ENCODE peak calls at places on chromosomes 6 and 20, in five cellular contexts. One of them, this sample, is unnamed.
A peak's percentile ranks its signal among the peaks of the same experiment; 100 is the strongest.

GRCh38 chr6:90982581-90982980 is 395.7 kb upstream of the MAP3K7 start:
- DNase-seq in upper lobe of right lung: no peak
- DNase-seq in fibroblast of lung: no peak
- DNase-seq in psoas muscle: no peak
- DNase-seq in heart right ventricle: no peak
- DNase-seq in this sample: no peak

GRCh38 chr6:31717499-31718222 is 2.5 kb downstream of the LY6G6D start:
- DNase-seq in upper lobe of right lung: no peak
- DNase-seq in fibroblast of lung: no peak
- DNase-seq in psoas muscle: no peak
- DNase-seq in heart right ventricle: no peak
- DNase-seq in this sample: peak; percentile 86

GRCh38 chr6:152267967-152268845 is 369.0 kb downstream of the SYNE1 start:
- DNase-seq in upper lobe of right lung: no peak
- DNase-seq in fibroblast of lung: peak; percentile 39
- DNase-seq in psoas muscle: no peak
- DNase-seq in heart right ventricle: no peak
- DNase-seq in this sample: no peak

GRCh38 chr6:18276610-18277009 is 12.3 kb upstream of the DEK start:
- DNase-seq in upper lobe of right lung: no peak
- DNase-seq in fibroblast of lung: no peak
- DNase-seq in psoas muscle: no peak
- DNase-seq in heart right ventricle: no peak
- DNase-seq in this sample: peak; percentile 54

GRCh38 chr20:38585404-38586180 is 4.6 kb downstream of the ADIG start:
- DNase-seq in upper lobe of right lung: no peak
- DNase-seq in fibroblast of lung: no peak
- DNase-seq in psoas muscle: no peak
- DNase-seq in heart right ventricle: no peak
- DNase-seq in this sample: no peak

GRCh38 chr6:97668716-97669115 is 385.7 kb upstream of the MMS22L start:
- DNase-seq in upper lobe of right lung: no peak
- DNase-seq in fibroblast of lung: no peak
- DNase-seq in psoas muscle: no peak
- DNase-seq in heart right ventricle: no peak
- DNase-seq in this sample: no peak

GRCh38 chr6:158970640-158971291 is 29.2 kb downstream of the RSPH3 start:
- DNase-seq in upper lobe of right lung: no peak
- DNase-seq in fibroblast of lung: no peak
- DNase-seq in psoas muscle: no peak
- DNase-seq in heart right ventricle: no peak
- DNase-seq in this sample: no peak

GRCh38 chr6:144873653-144874378 is 588.7 kb downstream of the UTRN start:
- DNase-seq in upper lobe of right lung: no peak
- DNase-seq in fibroblast of lung: no peak
- DNase-seq in psoas muscle: no peak
- DNase-seq in heart right ventricle: no peak
- DNase-seq in this sample: no peak

GRCh38 chr20:62588458-62589149 is 53.7 kb upstream of the SLCO4A1 start:
- DNase-seq in upper lobe of right lung: no peak
- DNase-seq in fibroblast of lung: no peak
- DNase-seq in psoas muscle: no peak
- DNase-seq in heart right ventricle: no peak
- DNase-seq in this sample: no peak

GRCh38 chr6:142570221-142570671 is 268.4 kb downstream of the ADGRG6 start:
- DNase-seq in upper lobe of right lung: no peak
- DNase-seq in fibroblast of lung: peak; percentile 22
- DNase-seq in psoas muscle: no peak
- DNase-seq in heart right ventricle: no peak
- DNase-seq in this sample: peak; percentile 44

GRCh38 chr20:33229843-33230242 is 6.0 kb upstream of the BPIFA1 start:
- DNase-seq in upper lobe of right lung: no peak
- DNase-seq in fibroblast of lung: no peak
- DNase-seq in psoas muscle: no peak
- DNase-seq in heart right ventricle: no peak
- DNase-seq in this sample: no peak

GRCh38 chr6:15560713-15561112 is 102.1 kb downstream of the DTNBP1 start:
- DNase-seq in upper lobe of right lung: no peak
- DNase-seq in fibroblast of lung: no peak
- DNase-seq in psoas muscle: no peak
- DNase-seq in heart right ventricle: no peak
- DNase-seq in this sample: no peak

DNA sequence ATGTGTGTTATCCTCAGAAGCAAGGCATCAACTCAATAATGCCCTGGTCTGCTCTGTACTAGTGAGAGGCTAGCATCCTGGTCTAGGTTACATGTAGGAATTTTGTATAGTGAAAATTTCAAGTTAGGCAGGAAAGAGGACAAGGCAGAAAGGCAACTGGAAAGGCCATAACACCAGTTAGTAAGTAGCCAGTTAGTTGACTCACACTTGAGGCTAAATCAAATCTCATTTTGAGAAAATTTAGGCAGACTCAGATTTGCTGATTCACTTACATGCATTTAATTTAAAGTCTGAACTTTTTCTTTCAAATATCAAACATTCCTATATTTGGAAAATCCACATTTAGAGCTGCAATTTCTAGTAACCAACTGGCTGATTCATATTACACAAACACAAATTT is 184.5 kb upstream of the TCF21 start:
- DNase-seq in upper lobe of right lung: no peak
- DNase-seq in fibroblast of lung: peak; percentile 54
- DNase-seq in psoas muscle: no peak
- DNase-seq in heart right ventricle: no peak
- DNase-seq in this sample: no peak
- H3K27ac ChIP-seq in upper lobe of right lung: no peak overlapping the region
- H3K27ac ChIP-seq in fibroblast of lung: peak overlapping the region; percentile 43
- H3K27ac ChIP-seq in psoas muscle: no peak overlapping the region
- H3K27ac ChIP-seq in heart right ventricle: peak overlapping the region; percentile 10
- H3K27ac ChIP-seq in this sample: no peak overlapping the region

GRCh38 chr6:128491041-128491642 is 29.3 kb downstream of the PTPRK start:
- DNase-seq in upper lobe of right lung: no peak
- DNase-seq in fibroblast of lung: no peak
- DNase-seq in psoas muscle: no peak
- DNase-seq in heart right ventricle: no peak
- DNase-seq in this sample: no peak

GRCh38 chr6:128494440-128494839 is 26.0 kb downstream of the PTPRK start:
- DNase-seq in upper lobe of right lung: no peak
- DNase-seq in fibroblast of lung: no peak
- DNase-seq in psoas muscle: no peak
- DNase-seq in heart right ventricle: peak; percentile 24
- DNase-seq in this sample: no peak

GRCh38 chr6:128492386-128492785 is 28.0 kb downstream of the PTPRK start:
- DNase-seq in upper lobe of right lung: no peak
- DNase-seq in fibroblast of lung: peak; percentile 83
- DNase-seq in psoas muscle: no peak
- DNase-seq in heart right ventricle: no peak
- DNase-seq in this sample: no peak

GRCh38 chr6:128493877-128494276 is 26.5 kb downstream of the PTPRK start:
- DNase-seq in upper lobe of right lung: no peak
- DNase-seq in fibroblast of lung: no peak
- DNase-seq in psoas muscle: no peak
- DNase-seq in heart right ventricle: no peak
- DNase-seq in this sample: no peak

DNA sequence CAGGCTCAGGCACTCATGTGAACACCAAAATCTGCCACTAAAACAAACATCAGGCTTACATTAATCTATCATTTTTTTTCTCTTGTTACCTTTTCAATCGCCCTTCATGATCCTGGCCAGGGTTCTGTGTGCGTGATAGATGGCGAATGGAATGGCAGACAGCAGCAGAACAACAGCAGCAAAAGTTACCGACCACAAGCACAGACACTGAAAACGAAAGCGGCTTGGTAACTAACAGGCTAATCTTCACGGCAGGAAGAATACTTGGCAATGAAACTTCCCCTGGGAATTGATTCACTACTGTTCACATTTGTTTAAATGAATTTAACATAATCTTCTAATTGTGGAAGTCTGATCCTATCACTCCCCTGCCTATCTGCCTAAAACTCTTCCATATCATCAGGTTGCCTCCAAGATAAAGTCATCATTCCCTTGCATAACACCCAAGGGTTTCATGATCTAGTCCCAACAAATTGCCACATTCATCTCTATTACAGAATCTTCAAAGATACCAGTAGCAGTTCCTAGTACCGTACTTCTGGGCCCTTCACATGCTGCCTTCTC is 28.7 kb downstream of the PTPRK start:
- DNase-seq in upper lobe of right lung: no peak
- DNase-seq in fibroblast of lung: peak; percentile 79
- DNase-seq in psoas muscle: no peak
- DNase-seq in heart right ventricle: peak; percentile 63
- DNase-seq in this sample: peak; percentile 14
- H3K27ac ChIP-seq in upper lobe of right lung: peak overlapping the region; percentile 76
- H3K27ac ChIP-seq in fibroblast of lung: peak overlapping the region; percentile 74
- H3K27ac ChIP-seq in psoas muscle: peak overlapping the region; percentile 46
- H3K27ac ChIP-seq in heart right ventricle: peak overlapping the region; percentile 90
- H3K27ac ChIP-seq in this sample: peak overlapping the region; percentile 45

DNA sequence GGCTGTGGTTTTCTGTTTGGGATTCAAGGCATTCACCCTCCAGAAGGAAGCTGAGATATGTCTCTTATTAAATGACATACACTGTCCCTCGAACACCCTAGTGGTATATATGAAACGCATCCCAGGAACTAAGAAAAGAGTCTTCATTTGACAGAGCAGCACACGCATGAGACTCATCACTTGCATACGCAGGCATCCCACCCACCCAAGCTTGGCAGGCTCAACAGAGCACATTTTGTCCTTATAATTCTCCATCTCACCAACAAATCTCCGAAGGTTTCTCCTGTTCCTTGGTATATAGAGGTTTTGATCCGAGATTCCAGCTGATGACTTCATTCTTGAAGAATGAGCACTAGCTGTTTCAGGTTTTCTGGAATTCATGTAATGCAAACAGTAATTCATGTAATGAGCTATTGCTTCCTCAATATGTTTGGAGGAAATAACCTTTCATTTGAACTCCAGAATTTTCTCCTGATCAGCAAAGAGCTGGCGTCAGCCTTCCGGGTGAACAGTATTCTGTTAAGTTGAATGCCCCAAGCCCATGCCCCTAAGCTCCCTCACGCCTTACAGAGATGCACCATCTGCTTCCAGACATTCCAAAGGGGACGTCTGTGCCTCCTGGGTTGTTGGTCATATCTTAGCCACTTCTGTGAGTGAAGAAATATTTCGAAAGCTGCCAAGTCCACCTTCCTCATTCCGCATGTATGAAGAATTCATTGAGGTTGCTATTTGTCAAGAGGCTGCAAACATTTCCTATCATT is 66.0 kb upstream of the CDH4 start:
- DNase-seq in upper lobe of right lung: no peak
- DNase-seq in fibroblast of lung: peak; percentile 96
- DNase-seq in psoas muscle: no peak
- DNase-seq in heart right ventricle: no peak
- DNase-seq in this sample: peak; percentile 92
- H3K27ac ChIP-seq in upper lobe of right lung: no peak overlapping the region
- H3K27ac ChIP-seq in fibroblast of lung: peak overlapping the region; percentile 76
- H3K27ac ChIP-seq in psoas muscle: no peak overlapping the region
- H3K27ac ChIP-seq in heart right ventricle: no peak overlapping the region
- H3K27ac ChIP-seq in this sample: peak overlapping the region; percentile 54

GRCh38 chr20:56431451-56431850 is 19.4 kb downstream of the CASS4 start:
- DNase-seq in upper lobe of right lung: no peak
- DNase-seq in fibroblast of lung: no peak
- DNase-seq in psoas muscle: no peak
- DNase-seq in heart right ventricle: no peak
- DNase-seq in this sample: no peak

GRCh38 chr20:56429941-56430340 is 17.9 kb downstream of the CASS4 start:
- DNase-seq in upper lobe of right lung: no peak
- DNase-seq in fibroblast of lung: no peak
- DNase-seq in psoas muscle: no peak
- DNase-seq in heart right ventricle: no peak
- DNase-seq in this sample: no peak

GRCh38 chr20:56430471-56430870 is 18.4 kb downstream of the CASS4 start:
- DNase-seq in upper lobe of right lung: no peak
- DNase-seq in fibroblast of lung: peak; percentile 66
- DNase-seq in psoas muscle: no peak
- DNase-seq in heart right ventricle: no peak
- DNase-seq in this sample: no peak

GRCh38 chr20:56429496-56429895 is 17.4 kb downstream of the CASS4 start:
- DNase-seq in upper lobe of right lung: no peak
- DNase-seq in fibroblast of lung: no peak
- DNase-seq in psoas muscle: no peak
- DNase-seq in heart right ventricle: no peak
- DNase-seq in this sample: peak; percentile 52

GRCh38 chr20:56430957-56431356 is 18.9 kb downstream of the CASS4 start:
- DNase-seq in upper lobe of right lung: no peak
- DNase-seq in fibroblast of lung: no peak
- DNase-seq in psoas muscle: no peak
- DNase-seq in heart right ventricle: no peak
- DNase-seq in this sample: no peak
- H3K27ac ChIP-seq in upper lobe of right lung: peak overlapping the region; percentile 34
- H3K27ac ChIP-seq in fibroblast of lung: peak overlapping the region; percentile 98
- H3K27ac ChIP-seq in psoas muscle: no peak overlapping the region
- H3K27ac ChIP-seq in heart right ventricle: no peak overlapping the region
- H3K27ac ChIP-seq in this sample: no peak overlapping the region

GRCh38 chr6:13446371-13446770 is 41.0 kb downstream of the GFOD1 start:
- DNase-seq in upper lobe of right lung: no peak
- DNase-seq in fibroblast of lung: no peak
- DNase-seq in psoas muscle: no peak
- DNase-seq in heart right ventricle: no peak
- DNase-seq in this sample: no peak
- H3K27ac ChIP-seq in upper lobe of right lung: peak overlapping the region; percentile 60
- H3K27ac ChIP-seq in fibroblast of lung: no peak overlapping the region
- H3K27ac ChIP-seq in psoas muscle: peak overlapping the region; percentile 36
- H3K27ac ChIP-seq in heart right ventricle: peak overlapping the region; percentile 43
- H3K27ac ChIP-seq in this sample: no peak overlapping the region

DNA sequence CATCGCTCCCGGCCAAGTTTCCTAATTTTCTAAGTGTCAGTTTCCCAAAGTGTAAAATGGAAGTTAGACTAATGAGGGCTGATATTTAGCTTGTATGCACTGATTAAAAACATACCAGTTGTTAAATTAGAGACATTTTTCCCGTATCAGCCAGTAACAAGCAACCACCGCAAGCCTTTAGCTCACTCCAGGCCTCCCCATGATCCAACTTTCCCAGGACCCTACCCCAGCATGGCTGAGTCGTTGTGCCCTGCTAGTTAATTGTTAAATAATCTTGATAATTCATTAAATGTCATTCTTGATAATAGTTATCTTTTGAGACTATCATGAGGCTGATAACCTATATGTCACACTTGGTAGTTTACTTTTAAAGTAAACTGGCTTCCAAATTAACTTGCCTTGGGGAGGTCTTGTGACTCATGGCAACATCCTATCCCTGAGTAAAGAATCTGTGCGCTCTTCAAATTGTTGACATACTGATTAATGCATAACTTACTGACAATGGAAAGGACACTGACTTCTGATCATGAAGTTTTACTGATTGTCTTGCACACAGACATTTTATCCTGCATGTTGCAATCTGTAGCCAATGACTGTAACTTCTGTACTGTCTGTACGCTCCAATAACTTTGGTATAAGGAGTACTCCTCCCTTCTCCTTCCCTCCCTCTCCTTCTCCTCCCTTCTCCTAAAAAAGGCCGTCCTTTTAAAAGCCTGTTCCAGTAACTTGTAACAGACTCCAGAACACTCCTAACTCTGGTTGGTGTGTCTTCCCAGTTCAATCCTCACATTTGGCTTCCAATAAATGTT is 6.3 kb upstream of the GTF3C6 start:
- DNase-seq in upper lobe of right lung: no peak
- DNase-seq in fibroblast of lung: peak; percentile 73
- DNase-seq in psoas muscle: no peak
- DNase-seq in heart right ventricle: no peak
- DNase-seq in this sample: peak; percentile 92
- H3K27ac ChIP-seq in upper lobe of right lung: no peak overlapping the region
- H3K27ac ChIP-seq in fibroblast of lung: no peak overlapping the region
- H3K27ac ChIP-seq in psoas muscle: no peak overlapping the region
- H3K27ac ChIP-seq in heart right ventricle: no peak overlapping the region
- H3K27ac ChIP-seq in this sample: no peak overlapping the region

This sample was measured in trophoblast cell.